ENCODE peak calls at places on chromosomes 6 and 20, in ten cellular contexts. Q is cardiac fibroblast, G is RWPE1, L is progenitor cell of endocrine pancreas, C is mucosa of descending colon, E is stomach, K is GM23338, A is lung, S is AG10803, V is thoracic aorta. H is an unnamed sample.

GRCh38 chr20:40582531-40582930 is 106.5 kb downstream of the MAFB start:
- DNase-seq in Q (no peak), G (no peak), L (no peak), C (peak), E (no peak), K (no peak), A (no peak), S (no peak), V (no peak), H (no peak)

GRCh38 chr6:53306819-53307347 is 41.9 kb downstream of the ELOVL5 start:
- DNase-seq in Q (peak), G (peak), L (no peak), C (no peak), E (no peak), K (no peak), A (no peak), S (no peak), V (no peak), H (no peak)

GRCh38 chr6:116220172-116220571 is 33.7 kb downstream of the TSPYL4 start:
- DNase-seq in Q (peak), G (no peak), L (no peak), C (no peak), E (no peak), K (no peak), A (no peak), S (peak), V (no peak), H (no peak)

GRCh38 chr20:2246081-2246491 is 49.7 kb upstream of the TGM3 start:
- DNase-seq in Q (no peak), G (no peak), L (no peak), C (no peak), E (no peak), K (peak), A (no peak), S (peak), V (no peak), H (no peak)

GRCh38 chr6:125117818-125118217 is 35.8 kb upstream of the TPD52L1 start:
- DNase-seq in Q (peak), G (no peak), L (no peak), C (no peak), E (no peak), K (no peak), A (no peak), S (no peak), V (no peak), H (no peak)

GRCh38 chr20:49544535-49544934 is 23.4 kb downstream of the PTGIS start:
- DNase-seq in Q (no peak), G (no peak), L (no peak), C (no peak), E (no peak), K (no peak), A (no peak), S (no peak), V (no peak), H (no peak)

GRCh38 chr6:110878751-110879539 is 4.4 kb downstream of the AMD1 start:
- DNase-seq in Q (peak), G (no peak), L (no peak), C (peak), E (no peak), K (peak), A (no peak), S (peak), V (no peak), H (no peak)

GRCh38 chr6:143333749-143334520 is 116.6 kb downstream of the ADAT2 start:
- DNase-seq in Q (no peak), G (no peak), L (no peak), C (no peak), E (no peak), K (no peak), A (no peak), S (no peak), V (no peak), H (no peak)

GRCh38 chr6:113995632-113996031 is 24.7 kb upstream of the HDAC2 start:
- DNase-seq in Q (peak), G (peak), L (no peak), C (peak), E (no peak), K (peak), A (peak), S (peak), V (peak), H (no peak)

GRCh38 chr20:22333885-22334545 is 250.4 kb downstream of the FOXA2 start:
- DNase-seq in Q (peak), G (peak), L (peak), C (peak), E (peak), K (peak), A (peak), S (peak), V (no peak), H (peak)

GRCh38 chr6:34106900-34107299 is 39.0 kb downstream of the GRM4 start:
- DNase-seq in Q (no peak), G (no peak), L (no peak), C (no peak), E (no peak), K (no peak), A (no peak), S (no peak), V (no peak), H (no peak)

GRCh38 chr6:13638014-13638413 is 22.9 kb downstream of the NOL7 start:
- DNase-seq in Q (no peak), G (no peak), L (no peak), C (no peak), E (no peak), K (no peak), A (no peak), S (no peak), V (no peak), H (no peak)

GRCh38 chr20:38771621-38772020 is 23.4 kb downstream of the ACTR5 start:
- DNase-seq in Q (no peak), G (no peak), L (no peak), C (no peak), E (no peak), K (no peak), A (no peak), S (no peak), V (no peak), H (no peak)

GRCh38 chr6:149950423-149950822 is 8.6 kb downstream of the ULBP2 start:
- DNase-seq in Q (no peak), G (no peak), L (no peak), C (peak), E (no peak), K (no peak), A (no peak), S (no peak), V (no peak), H (no peak)

GRCh38 chr20:63135411-63135810 is 80.5 kb downstream of the YTHDF1 start:
- DNase-seq in Q (no peak), G (no peak), L (no peak), C (no peak), E (no peak), K (peak), A (no peak), S (no peak), V (no peak), H (no peak)

GRCh38 chr6:34514593-34515472 is 41.3 kb downstream of the SPDEF start:
- DNase-seq in Q (peak), G (no peak), L (no peak), C (no peak), E (no peak), K (peak), A (no peak), S (peak), V (no peak), H (peak)

GRCh38 chr6:26183581-26184408 is 96.6 kb downstream of the HFE start:
- DNase-seq in Q (peak), G (no peak), L (no peak), C (peak), E (peak), K (peak), A (peak), S (peak), V (no peak), H (no peak)

GRCh38 chr6:79864001-79864400 is 83.4 kb downstream of the ELOVL4 start:
- DNase-seq in Q (no peak), G (no peak), L (no peak), C (no peak), E (no peak), K (no peak), A (no peak), S (no peak), V (no peak), H (no peak)

GRCh38 chr6:151958332-151958731 is 150.8 kb downstream of the ESR1 start:
- DNase-seq in Q (peak), G (peak), L (no peak), C (no peak), E (no peak), K (no peak), A (no peak), S (peak), V (no peak), H (no peak)

GRCh38 chr6:157535354-157536217 is 154.6 kb downstream of the ZDHHC14 start:
- DNase-seq in Q (peak), G (peak), L (no peak), C (no peak), E (no peak), K (no peak), A (no peak), S (peak), V (no peak), H (no peak)

GRCh38 chr20:40744494-40745175 is 55.6 kb upstream of the MAFB start:
- DNase-seq in Q (no peak), G (no peak), L (no peak), C (no peak), E (no peak), K (no peak), A (no peak), S (no peak), V (no peak), H (no peak)

GRCh38 chr20:15927893-15928650 is 645.2 kb downstream of the KIF16B start:
- DNase-seq in Q (no peak), G (no peak), L (no peak), C (no peak), E (no peak), K (no peak), A (no peak), S (no peak), V (no peak), H (no peak)

GRCh38 chr20:25336561-25337422 is 53.8 kb downstream of the ABHD12 start:
- DNase-seq in Q (peak), G (peak), L (no peak), C (peak), E (no peak), K (peak), A (no peak), S (no peak), V (no peak), H (no peak)

GRCh38 chr20:25310921-25311728 is 63.2 kb downstream of the PYGB start:
- DNase-seq in Q (peak), G (no peak), L (no peak), C (no peak), E (peak), K (no peak), A (no peak), S (peak), V (no peak), H (no peak)

GRCh38 chr6:50821431-50822077 is 2.9 kb downstream of the TFAP2B start:
- DNase-seq in Q (no peak), G (no peak), L (no peak), C (no peak), E (no peak), K (no peak), A (no peak), S (no peak), V (no peak), H (no peak)

GRCh38 chr20:1345030-1345755 is 16.3 kb upstream of the SDCBP2 start:
- DNase-seq in Q (no peak), G (no peak), L (no peak), C (no peak), E (no peak), K (no peak), A (no peak), S (no peak), V (no peak), H (no peak)

GRCh38 chr20:49890651-49891361 is 24.5 kb downstream of the SPATA2 start:
- DNase-seq in Q (no peak), G (no peak), L (no peak), C (no peak), E (no peak), K (peak), A (no peak), S (no peak), V (no peak), H (no peak)

GRCh38 chr20:46970937-46971630 is 76.4 kb downstream of the EYA2 start:
- DNase-seq in Q (peak), G (peak), L (no peak), C (peak), E (no peak), K (peak), A (no peak), S (peak), V (no peak), H (no peak)

GRCh38 chr20:52847029-52847660 is 125.0 kb upstream of the TSHZ2 start:
- DNase-seq in Q (peak), G (peak), L (no peak), C (no peak), E (no peak), K (no peak), A (no peak), S (no peak), V (no peak), H (no peak)

GRCh38 chr6:20751293-20751946 is 217.2 kb downstream of the CDKAL1 start:
- DNase-seq in Q (no peak), G (no peak), L (no peak), C (no peak), E (no peak), K (no peak), A (no peak), S (peak), V (no peak), H (no peak)

GRCh38 chr20:64090165-64090564 is 6.0 kb upstream of the LKAAEAR1 start:
- DNase-seq in Q (no peak), G (no peak), L (no peak), C (no peak), E (no peak), K (no peak), A (no peak), S (no peak), V (no peak), H (no peak)

GRCh38 chr20:24823176-24823575 is 125.9 kb upstream of the CST7 start:
- DNase-seq in Q (no peak), G (no peak), L (no peak), C (no peak), E (no peak), K (no peak), A (no peak), S (no peak), V (no peak), H (no peak)

GRCh38 chr6:8080338-8081151 is 16.4 kb upstream of the BLOC1S5 start:
- DNase-seq in Q (peak), G (peak), L (no peak), C (no peak), E (no peak), K (no peak), A (no peak), S (peak), V (no peak), H (no peak)

GRCh38 chr6:148967546-148967945 is 220.7 kb downstream of the UST start:
- DNase-seq in Q (no peak), G (no peak), L (no peak), C (no peak), E (no peak), K (no peak), A (no peak), S (no peak), V (no peak), H (no peak)

GRCh38 chr6:99282479-99283062 is 66.9 kb downstream of the FAXC start:
- DNase-seq in Q (peak), G (peak), L (no peak), C (no peak), E (no peak), K (peak), A (no peak), S (peak), V (no peak), H (no peak)

GRCh38 chr20:59141818-59142581 is 21.6 kb upstream of the ZNF831 start:
- DNase-seq in Q (peak), G (peak), L (no peak), C (peak), E (no peak), K (peak), A (no peak), S (no peak), V (no peak), H (no peak)

GRCh38 chr6:23498013-23498412 is 628.0 kb upstream of the NRSN1 start:
- DNase-seq in Q (peak), G (no peak), L (no peak), C (no peak), E (no peak), K (no peak), A (no peak), S (peak), V (no peak), H (no peak)

GRCh38 chr6:154232013-154232920 is 124.3 kb downstream of the IPCEF1 start:
- DNase-seq in Q (no peak), G (peak), L (no peak), C (no peak), E (no peak), K (no peak), A (no peak), S (no peak), V (no peak), H (no peak)

DNA sequence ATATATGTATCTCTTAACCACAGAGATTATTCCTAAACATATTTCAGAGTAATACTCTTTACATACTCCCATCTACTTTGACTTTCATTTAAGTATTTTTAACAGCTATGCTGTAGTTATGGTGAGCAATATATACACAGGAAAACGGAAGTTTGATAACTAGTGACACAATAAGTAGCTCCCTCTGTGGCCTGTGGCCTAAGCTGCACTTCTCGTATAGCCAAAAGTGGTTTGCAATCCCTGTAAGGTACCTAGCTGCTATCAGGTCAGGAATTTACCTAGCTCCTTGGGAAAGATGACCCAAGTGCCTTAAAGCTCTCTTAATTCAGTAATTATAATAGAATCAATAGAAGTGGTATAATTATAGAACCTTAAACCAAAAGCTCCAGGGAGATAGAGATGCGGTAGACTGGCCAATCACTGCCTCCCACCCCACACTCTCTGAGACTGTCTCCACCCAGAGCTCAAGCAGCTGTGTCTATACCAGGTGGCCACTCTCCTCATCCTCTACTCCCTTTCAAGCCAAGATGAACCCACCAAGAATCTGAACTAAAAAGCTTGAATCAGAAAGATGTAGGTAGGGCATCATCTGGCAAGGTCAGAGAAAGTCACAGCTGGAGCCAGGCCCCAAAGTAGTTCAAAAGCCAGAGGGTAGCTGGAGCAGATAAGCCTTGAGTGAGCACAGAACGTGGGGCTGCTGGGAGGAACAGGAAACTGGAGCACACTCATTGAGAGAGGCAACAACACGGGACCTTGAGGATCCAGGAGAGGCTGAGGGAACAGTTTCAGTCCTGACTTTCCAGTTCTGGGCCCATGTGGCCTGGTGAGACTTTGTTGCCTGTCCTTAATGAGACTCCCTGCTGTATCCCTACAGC is 84.9 kb upstream of the ASF1A start:
- DNase-seq in Q (no peak), G (no peak), L (no peak), C (no peak), E (no peak), K (no peak), A (no peak), S (no peak), V (no peak), H (no peak)
- TF ChIP-seq CTCF in Q (no peak), G (no peak), L (no peak), C (no peak), E (no peak), K (peak), A (no peak), S (no peak), V (no peak), H (no peak)

DNA sequence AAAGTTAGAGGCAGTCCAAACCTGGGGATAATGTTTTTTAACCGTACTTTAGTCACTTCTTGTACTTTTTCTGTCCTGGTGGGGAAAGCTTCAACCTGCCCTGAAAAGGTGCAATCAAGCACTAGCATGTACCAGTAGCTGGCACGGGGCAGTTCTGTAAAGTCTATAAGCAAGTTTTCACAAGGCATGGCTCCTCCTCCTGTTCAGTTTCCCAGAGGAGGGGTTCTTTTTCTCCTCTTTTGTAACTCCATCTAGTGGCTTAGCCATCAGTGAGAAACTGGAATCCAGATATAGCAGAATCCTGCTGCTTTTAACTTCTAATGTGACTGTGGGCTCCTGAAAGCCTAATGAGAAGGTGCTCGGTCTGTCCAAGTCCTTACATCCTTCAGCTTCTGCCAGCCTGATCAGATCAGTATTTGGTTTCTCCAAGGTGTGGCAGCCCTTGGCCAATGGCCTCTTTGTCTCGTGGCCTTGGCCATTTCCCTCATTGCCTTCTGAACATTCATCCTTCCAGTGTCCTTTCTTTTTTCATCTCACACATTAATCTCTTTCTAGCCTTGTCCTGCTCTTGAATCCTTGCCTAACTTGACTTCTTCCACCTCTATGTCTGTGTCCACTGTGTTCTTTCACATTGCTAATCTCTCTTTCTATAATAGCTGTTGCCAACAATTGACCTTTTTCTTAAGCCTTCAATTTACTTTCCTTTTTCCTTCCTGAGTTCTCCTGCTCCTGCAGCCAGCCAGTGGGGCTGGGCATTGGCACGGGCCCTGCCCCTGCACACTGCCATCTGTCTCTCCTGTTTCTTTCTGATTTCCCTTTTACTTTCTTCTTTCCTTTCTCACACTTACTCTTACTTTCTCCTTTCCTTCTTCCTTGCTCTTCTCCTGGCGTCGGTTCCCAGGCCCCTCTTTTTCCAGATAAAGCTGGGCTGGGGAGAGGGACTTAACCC is 222.0 kb upstream of the SYNCRIP start:
- DNase-seq in Q (peak), G (no peak), L (no peak), C (no peak), E (peak), K (no peak), A (no peak), S (peak), V (no peak), H (no peak)
- TF ChIP-seq CTCF in Q (peak), G (peak), L (no peak), C (no peak), E (no peak), K (no peak), A (no peak), S (peak), V (no peak), H (no peak)

DNA sequence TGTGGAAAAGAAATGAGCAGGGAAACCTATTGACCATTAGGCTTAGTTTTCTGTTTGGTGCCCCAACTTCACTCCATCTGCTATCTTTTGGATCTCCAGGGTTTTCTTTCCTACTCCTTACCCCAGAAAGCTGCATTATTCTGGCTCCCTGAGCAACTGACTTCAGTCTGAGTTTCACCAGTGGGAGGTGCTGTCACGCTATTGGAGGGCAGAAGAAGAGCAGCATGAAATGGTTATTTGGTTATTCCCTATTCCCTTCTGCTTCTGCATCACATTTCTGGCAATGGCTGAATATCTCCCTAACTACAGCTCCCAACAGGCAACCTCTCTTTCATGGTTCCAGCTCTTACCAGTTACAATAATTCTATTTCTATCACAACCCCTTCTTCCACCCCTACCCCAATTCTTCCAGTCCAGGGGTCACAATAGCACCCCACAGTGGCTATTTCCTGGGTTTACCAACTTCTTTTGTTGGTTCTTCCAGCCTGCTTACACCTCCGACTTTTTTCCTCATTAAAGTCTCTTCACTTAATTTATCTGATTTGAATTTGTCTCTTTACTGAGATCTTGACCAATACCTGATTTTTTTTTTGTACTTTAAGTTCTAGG is 311.5 kb downstream of the PLCB1 start:
- DNase-seq in Q (no peak), G (no peak), L (no peak), C (no peak), E (no peak), K (peak), A (no peak), S (no peak), V (no peak), H (no peak)
- TF ChIP-seq CTCF in Q (no peak), G (no peak), L (no peak), C (no peak), E (no peak), K (peak), A (no peak), S (no peak), V (no peak), H (no peak)

GRCh38 chr20:4805663-4806449 is 84.1 kb downstream of the PRND start:
- DNase-seq in Q (no peak), G (no peak), L (no peak), C (no peak), E (no peak), K (no peak), A (no peak), S (no peak), V (no peak), H (no peak)
- TF ChIP-seq CTCF in Q (no peak), G (no peak), L (no peak), C (no peak), E (no peak), K (no peak), A (no peak), S (no peak), V (no peak), H (no peak)

H was measured in mesothelial cell of epicardium.